ENCODE peak calls at places on chromosomes 1 and 21, in five cellular contexts. B is uterus; O is CD4-positive, CD25-positive, alpha-beta regulatory T cell; K is iPS DF 6.9; U is fibroblast of lung. W is an unnamed sample.
A peak's percentile ranks its signal among the peaks of the same experiment; 100 is the strongest.

GRCh38 chr1:243926803-243927245 is 76.8 kb upstream of the AKT3 start:
- DNase-seq in B (no peak), O (no peak), K (no peak), U (peak; percentile 76), W (no peak)

GRCh38 chr1:245853291-245853690 is 653.8 kb downstream of the SMYD3 start:
- DNase-seq in B (no peak), O (no peak), K (no peak), U (no peak), W (no peak)

GRCh38 chr1:160576430-160576829 is 2.9 kb downstream of the CD84 start:
- DNase-seq in B (no peak), O (no peak), K (no peak), U (no peak), W (no peak)

GRCh38 chr1:227905573-227906487 is 41.9 kb downstream of the WNT9A start:
- DNase-seq in B (no peak), O (no peak), K (no peak), U (no peak), W (no peak)

GRCh38 chr1:185108324-185108723 is 48.4 kb downstream of the TRMT1L start:
- DNase-seq in B (no peak), O (no peak), K (no peak), U (peak; percentile 34), W (no peak)

GRCh38 chr1:239349699-239350098 is 36.7 kb upstream of the CHRM3 start:
- DNase-seq in B (no peak), O (no peak), K (no peak), U (no peak), W (no peak)

GRCh38 chr21:37449302-37449937 is 82.8 kb downstream of the DYRK1A start:
- DNase-seq in B (no peak), O (no peak), K (no peak), U (no peak), W (no peak)

GRCh38 chr1:170239445-170239844 is 93.7 kb downstream of the NTMT2 start:
- DNase-seq in B (no peak), O (no peak), K (no peak), U (no peak), W (no peak)

GRCh38 chr21:45010096-45010495 is 64.3 kb upstream of the ADARB1 start:
- DNase-seq in B (no peak), O (no peak), K (no peak), U (no peak), W (no peak)

GRCh38 chr1:21099034-21099868 is 77.4 kb downstream of the EIF4G3 start:
- DNase-seq in B (no peak), O (no peak), K (no peak), U (peak; percentile 79), W (no peak)

GRCh38 chr1:229229721-229230135 is 41.2 kb upstream of the RAB4A start:
- DNase-seq in B (peak; percentile 75), O (no peak), K (no peak), U (peak; percentile 78), W (no peak)

GRCh38 chr1:19057182-19057779 is 100.8 kb upstream of the IFFO2 start:
- DNase-seq in B (no peak), O (no peak), K (no peak), U (no peak), W (no peak)

GRCh38 chr1:101190441-101190840 is 46.4 kb upstream of the S1PR1 start:
- DNase-seq in B (no peak), O (no peak), K (no peak), U (no peak), W (no peak)

GRCh38 chr1:227753999-227754764 is 18.9 kb downstream of the SNAP47 start:
- DNase-seq in B (no peak), O (no peak), K (no peak), U (peak; percentile 57), W (no peak)

GRCh38 chr1:244447024-244447423 is 4.7 kb downstream of the ADSS2 start:
- DNase-seq in B (no peak), O (no peak), K (no peak), U (no peak), W (no peak)

GRCh38 chr1:222266223-222267215 is 281.4 kb downstream of the HHIPL2 start:
- DNase-seq in B (no peak), O (no peak), K (no peak), U (no peak), W (no peak)

GRCh38 chr1:57093122-57093521 is 127.3 kb upstream of the C8B start:
- DNase-seq in B (no peak), O (no peak), K (no peak), U (no peak), W (no peak)

GRCh38 chr1:93675931-93676330 is 5.7 kb downstream of the BCAR3 start:
- DNase-seq in B (no peak), O (no peak), K (no peak), U (no peak), W (no peak)

GRCh38 chr1:43870306-43870705 is 63.3 kb upstream of the ARTN start:
- DNase-seq in B (no peak), O (no peak), K (no peak), U (no peak), W (no peak)

GRCh38 chr1:93597697-93598096 is 83.9 kb downstream of the BCAR3 start:
- DNase-seq in B (no peak), O (no peak), K (no peak), U (peak; percentile 62), W (no peak)

GRCh38 chr1:248924696-248925532 is 18.9 kb downstream of the PGBD2 start:
- DNase-seq in B (no peak), O (no peak), K (no peak), U (peak; percentile 58), W (no peak)

GRCh38 chr1:66402194-66402593 is 131.8 kb upstream of the SGIP1 start:
- DNase-seq in B (peak; percentile 80), O (no peak), K (no peak), U (peak; percentile 56), W (no peak)

GRCh38 chr1:160061376-160062100 is 8.4 kb downstream of the KCNJ10 start:
- DNase-seq in B (no peak), O (no peak), K (no peak), U (no peak), W (no peak)

GRCh38 chr21:38140192-38140905 is 116.4 kb upstream of the KCNJ15 start:
- DNase-seq in B (no peak), O (no peak), K (no peak), U (peak; percentile 61), W (no peak)

GRCh38 chr1:3454811-3455618 is 550 bp downstream of the ARHGEF16 start:
- DNase-seq in B (no peak), O (peak; percentile 15), K (no peak), U (no peak), W (peak; percentile 7)

GRCh38 chr1:8486047-8486446 is 168.1 kb downstream of the SLC45A1 start:
- DNase-seq in B (no peak), O (no peak), K (no peak), U (no peak), W (no peak)

GRCh38 chr1:36883315-36883949 is 150.9 kb downstream of the GRIK3 start:
- DNase-seq in B (no peak), O (no peak), K (no peak), U (no peak), W (no peak)

DNA sequence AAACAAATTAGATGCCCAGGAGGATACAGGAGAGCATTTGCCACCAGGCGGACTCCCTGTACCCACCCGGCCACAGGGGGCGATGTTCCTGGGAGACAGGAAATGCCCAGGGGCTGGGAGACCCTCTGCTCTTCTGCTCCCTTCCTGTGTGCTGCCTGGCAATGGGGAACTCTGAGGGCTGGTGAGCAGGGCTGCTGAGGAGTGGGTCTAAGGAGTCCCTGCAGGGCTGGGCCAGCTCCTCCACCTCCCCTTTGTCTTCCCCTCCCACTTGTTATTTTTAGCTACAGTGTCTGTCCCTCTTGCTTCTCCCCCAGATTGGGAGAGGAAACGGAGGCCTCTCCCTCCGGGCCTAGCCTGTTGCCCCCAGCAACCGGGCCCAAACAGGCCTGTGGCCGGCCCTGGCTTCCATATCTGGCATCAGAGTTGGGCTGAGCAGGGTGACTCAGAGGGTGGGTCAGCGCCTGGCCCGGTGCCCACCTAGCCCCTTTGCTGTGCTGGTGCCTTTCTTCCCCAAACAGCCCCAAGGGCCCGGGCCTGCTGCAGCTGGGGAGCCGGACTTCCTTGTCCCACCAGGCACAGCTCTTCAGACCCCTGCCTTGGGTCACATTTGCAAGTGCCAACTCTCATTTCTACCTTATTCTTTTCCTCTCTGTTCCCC is 11.7 kb downstream of the LMNA start:
- DNase-seq in B (peak; percentile 96), O (peak; percentile 73), K (no peak), U (peak; percentile 98), W (peak; percentile 81)
- H3K4me1 ChIP-seq in B (peaks cover 57% of the 10 kb centered on the region), O (peaks cover 83% of the 10 kb centered on the region), K (peaks cover 16% of the 10 kb centered on the region), U (peaks cover 53% of the 10 kb centered on the region), W (peaks cover 71% of the 10 kb centered on the region)

DNA sequence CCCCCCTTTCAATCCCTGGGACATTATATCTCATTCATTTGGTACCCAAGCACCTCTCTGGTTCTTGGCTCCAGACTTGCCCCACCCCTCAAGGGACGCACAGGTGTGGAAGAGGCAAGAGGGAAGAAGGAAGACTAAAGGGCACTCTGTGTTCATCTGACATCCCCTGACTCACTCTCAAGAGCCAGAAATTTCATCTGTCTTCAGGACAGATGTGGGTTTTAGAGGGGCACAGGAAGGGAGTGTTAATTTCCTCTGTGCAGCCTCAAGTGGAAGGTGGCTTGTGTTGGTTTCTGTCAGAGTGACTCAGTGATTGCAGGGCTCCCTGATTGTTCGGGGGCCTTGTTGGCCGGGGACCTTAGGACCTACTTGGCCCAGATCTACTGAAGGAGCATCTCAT is 2.4 kb downstream of the C2CD4D start:
- DNase-seq in B (no peak), O (peak; percentile 31), K (no peak), U (no peak), W (peak; percentile 23)
- H3K4me3 ChIP-seq in B (no peak overlapping the region), O (peak overlapping the region; percentile 57), K (no peak overlapping the region), U (no peak overlapping the region), W (peak overlapping the region; percentile 39)

DNA sequence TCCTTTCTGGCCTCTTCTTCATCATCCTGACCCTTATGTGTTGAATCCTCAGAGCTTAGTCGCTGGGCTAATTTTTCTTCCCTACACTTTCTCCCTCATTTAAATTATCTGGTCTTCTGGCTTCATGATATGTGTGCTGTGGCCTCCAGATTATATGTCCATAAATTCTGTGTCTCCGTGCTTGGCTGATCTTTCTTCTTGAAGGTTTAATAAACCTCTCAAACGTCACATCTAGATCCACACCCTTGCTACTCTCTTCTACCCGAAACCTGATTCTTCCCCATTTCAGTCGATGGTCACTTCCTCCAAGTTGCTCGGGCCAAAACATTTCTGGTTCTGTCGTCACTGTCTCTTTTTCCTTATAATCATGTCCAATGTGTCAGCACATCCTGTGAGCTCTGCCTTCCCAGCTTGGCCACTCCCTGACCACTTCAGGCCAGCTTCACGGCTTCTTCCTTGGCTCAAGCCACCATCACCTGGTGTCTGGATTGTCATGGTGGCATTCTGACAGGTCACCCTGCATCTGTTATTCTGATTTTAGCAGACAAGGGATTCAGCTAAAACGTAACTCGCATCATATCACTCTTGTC is 12.0 kb downstream of the OR2B11 start:
- DNase-seq in B (no peak), O (no peak), K (no peak), U (no peak), W (no peak)
- H3K36me3 ChIP-seq in B (no peaks in the 10 kb centered on the region), O (no peaks in the 10 kb centered on the region), K (no peaks in the 10 kb centered on the region), U (no peaks in the 10 kb centered on the region), W (peaks cover 33% of the 10 kb centered on the region)

GRCh38 chr1:92486251-92487077 is at the start of gene GFI1:
- DNase-seq in B (no peak), O (peak; percentile 22), K (no peak), U (peak; percentile 15), W (peak; percentile 38)

GRCh38 chr1:92487078-92487605 is 417 bp upstream of the GFI1 start:
- DNase-seq in B (no peak), O (no peak), K (no peak), U (no peak), W (no peak)

GRCh38 chr1:92484171-92484471 is 2.6 kb downstream of the GFI1 start:
- DNase-seq in B (no peak), O (no peak), K (no peak), U (no peak), W (no peak)

GRCh38 chr1:92484472-92485373 is 2.0 kb downstream of the GFI1 start:
- DNase-seq in B (no peak), O (peak; percentile 46), K (no peak), U (peak; percentile 23), W (peak; percentile 40)

GRCh38 chr1:92485374-92486250 is 1.1 kb downstream of the GFI1 start:
- DNase-seq in B (no peak), O (peak; percentile 57), K (no peak), U (no peak), W (peak; percentile 66)
- H3K4me1 ChIP-seq in B (no peaks in the 10 kb centered on the region), O (peaks cover 57% of the 10 kb centered on the region), K (peaks cover 14% of the 10 kb centered on the region), U (no peaks in the 10 kb centered on the region), W (peaks cover 18% of the 10 kb centered on the region)

W was measured in effector memory CD4-positive, alpha-beta T cell.